ENCODE peak calls at places on chromosomes 2 and 18, in seven cellular contexts. One of them, this sample, is unnamed.

GRCh38 chr18:9856097-9856496 is 29.7 kb upstream of the TXNDC2 start:
- DNase-seq in sigmoid colon: no peak
- DNase-seq in aorta: no peak
- DNase-seq in right cardiac atrium: no peak
- DNase-seq in fibroblast of pulmonary artery: no peak
- DNase-seq in psoas muscle: no peak
- DNase-seq in H7: no peak
- DNase-seq in this sample: no peak

GRCh38 chr2:219983836-219984235 is 356.4 kb downstream of the SLC4A3 start:
- DNase-seq in sigmoid colon: no peak
- DNase-seq in aorta: no peak
- DNase-seq in right cardiac atrium: no peak
- DNase-seq in fibroblast of pulmonary artery: peak
- DNase-seq in psoas muscle: no peak
- DNase-seq in H7: no peak
- DNase-seq in this sample: no peak

GRCh38 chr18:45951021-45951714 is 16.0 kb downstream of the EPG5 start:
- DNase-seq in sigmoid colon: no peak
- DNase-seq in aorta: no peak
- DNase-seq in right cardiac atrium: no peak
- DNase-seq in fibroblast of pulmonary artery: peak
- DNase-seq in psoas muscle: peak
- DNase-seq in H7: no peak
- DNase-seq in this sample: no peak

GRCh38 chr18:63949068-63949737 is at the start of gene HMSD:
- DNase-seq in sigmoid colon: no peak
- DNase-seq in aorta: peak
- DNase-seq in right cardiac atrium: peak
- DNase-seq in fibroblast of pulmonary artery: no peak
- DNase-seq in psoas muscle: peak
- DNase-seq in H7: peak
- DNase-seq in this sample: no peak

GRCh38 chr2:99067871-99068270 is 73.6 kb upstream of the C2orf15 start:
- DNase-seq in sigmoid colon: no peak
- DNase-seq in aorta: no peak
- DNase-seq in right cardiac atrium: no peak
- DNase-seq in fibroblast of pulmonary artery: no peak
- DNase-seq in psoas muscle: no peak
- DNase-seq in H7: no peak
- DNase-seq in this sample: no peak

GRCh38 chr2:233033672-233034071 is 1.2 kb downstream of the NEU2 start:
- DNase-seq in sigmoid colon: no peak
- DNase-seq in aorta: peak
- DNase-seq in right cardiac atrium: no peak
- DNase-seq in fibroblast of pulmonary artery: no peak
- DNase-seq in psoas muscle: no peak
- DNase-seq in H7: no peak
- DNase-seq in this sample: no peak

GRCh38 chr2:98412751-98413445 is 31.8 kb upstream of the INPP4A start:
- DNase-seq in sigmoid colon: no peak
- DNase-seq in aorta: no peak
- DNase-seq in right cardiac atrium: no peak
- DNase-seq in fibroblast of pulmonary artery: peak
- DNase-seq in psoas muscle: no peak
- DNase-seq in H7: peak
- DNase-seq in this sample: peak

GRCh38 chr2:33673937-33674336 is 74.8 kb upstream of the FAM98A start:
- DNase-seq in sigmoid colon: no peak
- DNase-seq in aorta: no peak
- DNase-seq in right cardiac atrium: no peak
- DNase-seq in fibroblast of pulmonary artery: peak
- DNase-seq in psoas muscle: no peak
- DNase-seq in H7: no peak
- DNase-seq in this sample: no peak

GRCh38 chr2:152344561-152345195 is 9.7 kb downstream of the FMNL2 start:
- DNase-seq in sigmoid colon: no peak
- DNase-seq in aorta: no peak
- DNase-seq in right cardiac atrium: no peak
- DNase-seq in fibroblast of pulmonary artery: no peak
- DNase-seq in psoas muscle: no peak
- DNase-seq in H7: no peak
- DNase-seq in this sample: no peak

GRCh38 chr18:48490641-48491040 is 48.2 kb upstream of the CTIF start:
- DNase-seq in sigmoid colon: no peak
- DNase-seq in aorta: no peak
- DNase-seq in right cardiac atrium: no peak
- DNase-seq in fibroblast of pulmonary artery: peak
- DNase-seq in psoas muscle: no peak
- DNase-seq in H7: no peak
- DNase-seq in this sample: no peak

GRCh38 chr2:62374301-62374960 is 131.6 kb downstream of the TMEM17 start:
- DNase-seq in sigmoid colon: no peak
- DNase-seq in aorta: no peak
- DNase-seq in right cardiac atrium: no peak
- DNase-seq in fibroblast of pulmonary artery: no peak
- DNase-seq in psoas muscle: no peak
- DNase-seq in H7: no peak
- DNase-seq in this sample: no peak

DNA sequence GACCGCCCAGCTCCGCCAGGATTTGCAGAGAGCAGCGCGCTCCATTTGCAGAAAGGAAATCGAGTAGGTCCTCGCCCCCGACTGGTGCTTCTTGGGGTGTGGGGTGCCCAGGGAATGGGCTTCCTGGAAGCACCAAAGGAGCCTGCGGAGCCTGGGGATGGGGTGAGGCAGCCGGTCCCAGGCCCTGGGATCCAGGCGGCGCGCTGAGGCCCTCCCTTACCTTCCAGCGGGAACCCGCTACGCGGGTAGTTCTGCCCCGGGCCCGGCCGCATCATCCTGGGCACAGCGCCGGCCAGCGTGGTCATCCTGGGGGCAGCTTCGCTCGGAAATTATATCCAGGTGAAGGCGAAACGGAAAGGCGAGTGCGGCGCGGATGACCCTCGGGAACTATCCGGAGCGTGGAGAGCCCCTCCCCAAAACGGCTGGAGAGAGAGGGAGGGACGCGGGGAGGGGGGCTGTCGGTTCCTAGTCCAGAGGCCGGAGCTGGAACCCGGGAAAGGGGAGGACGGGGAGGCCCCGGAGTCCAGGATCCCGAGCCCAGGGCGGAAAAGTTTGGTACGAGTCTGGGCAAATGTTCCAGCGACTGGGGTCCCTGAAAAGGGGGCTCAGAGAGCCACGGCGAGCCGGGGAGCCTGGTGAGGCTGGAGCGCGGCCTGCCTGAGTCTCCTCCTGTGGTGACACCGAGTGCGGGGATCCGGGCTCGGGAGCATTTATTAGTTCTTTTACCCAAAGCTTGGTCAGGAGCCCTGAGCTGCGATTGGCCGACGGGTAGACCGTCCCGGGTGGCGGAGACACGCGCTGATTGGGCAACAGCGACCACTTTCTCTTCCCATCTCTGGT is at the start of gene PAX3:
- DNase-seq in sigmoid colon: no peak
- DNase-seq in aorta: no peak
- DNase-seq in right cardiac atrium: peak
- DNase-seq in fibroblast of pulmonary artery: no peak
- DNase-seq in psoas muscle: peak
- DNase-seq in H7: peak
- DNase-seq in this sample: no peak
- H3K4me3 ChIP-seq in sigmoid colon: no peak
- H3K4me3 ChIP-seq in aorta: no peak
- H3K4me3 ChIP-seq in right cardiac atrium: peak
- H3K4me3 ChIP-seq in fibroblast of pulmonary artery: no peak
- H3K4me3 ChIP-seq in psoas muscle: peak
- H3K4me3 ChIP-seq in H7: peak
- H3K4me3 ChIP-seq in this sample: no peak

GRCh38 chr2:190318514-190318913 is 1.1 kb downstream of the HIBCH start:
- DNase-seq in sigmoid colon: no peak
- DNase-seq in aorta: no peak
- DNase-seq in right cardiac atrium: no peak
- DNase-seq in fibroblast of pulmonary artery: no peak
- DNase-seq in psoas muscle: no peak
- DNase-seq in H7: no peak
- DNase-seq in this sample: no peak
- H3K4me3 ChIP-seq in sigmoid colon: peak
- H3K4me3 ChIP-seq in aorta: peak
- H3K4me3 ChIP-seq in right cardiac atrium: peak
- H3K4me3 ChIP-seq in fibroblast of pulmonary artery: peak
- H3K4me3 ChIP-seq in psoas muscle: peak
- H3K4me3 ChIP-seq in H7: peak
- H3K4me3 ChIP-seq in this sample: peak

GRCh38 chr2:43566461-43566729 is 29.4 kb downstream of the THADA start:
- DNase-seq in sigmoid colon: no peak
- DNase-seq in aorta: no peak
- DNase-seq in right cardiac atrium: no peak
- DNase-seq in fibroblast of pulmonary artery: no peak
- DNase-seq in psoas muscle: no peak
- DNase-seq in H7: no peak
- DNase-seq in this sample: no peak
- H3K4me3 ChIP-seq in sigmoid colon: no peak
- H3K4me3 ChIP-seq in aorta: no peak
- H3K4me3 ChIP-seq in right cardiac atrium: no peak
- H3K4me3 ChIP-seq in fibroblast of pulmonary artery: no peak
- H3K4me3 ChIP-seq in psoas muscle: no peak
- H3K4me3 ChIP-seq in H7: no peak
- H3K4me3 ChIP-seq in this sample: no peak

DNA sequence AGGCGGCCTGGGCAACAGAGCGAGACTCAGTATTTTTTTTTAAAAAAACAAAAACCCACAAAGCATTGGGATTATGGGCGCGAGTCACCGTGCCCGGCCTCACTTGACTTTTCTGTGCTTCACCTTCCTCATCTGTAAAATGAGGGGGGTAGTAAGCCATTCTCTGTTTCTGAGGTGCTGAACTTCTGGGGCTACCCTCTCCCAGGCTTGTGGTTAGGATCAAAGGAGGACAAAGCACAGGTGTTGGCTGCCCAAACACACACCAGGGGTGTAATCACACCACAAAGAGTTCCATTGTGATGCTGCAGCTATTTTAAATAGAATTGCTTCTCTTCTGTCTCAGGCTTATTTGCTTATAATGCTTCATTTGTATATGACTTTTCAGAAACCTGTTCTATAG is 35.8 kb upstream of the INHBB start:
- DNase-seq in sigmoid colon: no peak
- DNase-seq in aorta: no peak
- DNase-seq in right cardiac atrium: no peak
- DNase-seq in fibroblast of pulmonary artery: no peak
- DNase-seq in psoas muscle: no peak
- DNase-seq in H7: peak
- DNase-seq in this sample: no peak
- H3K4me3 ChIP-seq in sigmoid colon: no peak
- H3K4me3 ChIP-seq in aorta: no peak
- H3K4me3 ChIP-seq in right cardiac atrium: no peak
- H3K4me3 ChIP-seq in fibroblast of pulmonary artery: no peak
- H3K4me3 ChIP-seq in psoas muscle: no peak
- H3K4me3 ChIP-seq in H7: no peak
- H3K4me3 ChIP-seq in this sample: no peak

GRCh38 chr2:126399001-126399400 is 257.0 kb upstream of the GYPC start:
- DNase-seq in sigmoid colon: no peak
- DNase-seq in aorta: no peak
- DNase-seq in right cardiac atrium: no peak
- DNase-seq in fibroblast of pulmonary artery: no peak
- DNase-seq in psoas muscle: no peak
- DNase-seq in H7: no peak
- DNase-seq in this sample: no peak
- H3K4me3 ChIP-seq in sigmoid colon: no peak
- H3K4me3 ChIP-seq in aorta: no peak
- H3K4me3 ChIP-seq in right cardiac atrium: no peak
- H3K4me3 ChIP-seq in fibroblast of pulmonary artery: no peak
- H3K4me3 ChIP-seq in psoas muscle: no peak
- H3K4me3 ChIP-seq in H7: no peak
- H3K4me3 ChIP-seq in this sample: no peak

This sample was measured in epithelial cell of proximal tubule.